ENCODE peak calls at places on chromosomes 11 and 22, in five cellular contexts. Q is cardiac muscle cell, X is lower leg skin, Y is brain microvascular endothelial cell, I is spleen. T is an unnamed sample.

GRCh38 chr22:40258463-40259046 is 80.8 kb downstream of the TNRC6B start:
- DNase-seq in Q (no peak), X (no peak), Y (peak), I (no peak), T (no peak)

GRCh38 chr11:127003260-127003981 is 2.9 kb upstream of the KIRREL3 start:
- DNase-seq in Q (peak), X (no peak), Y (no peak), I (no peak), T (peak)

GRCh38 chr11:61960532-61960931 is 6.9 kb downstream of the FTH1 start:
- DNase-seq in Q (no peak), X (peak), Y (no peak), I (peak), T (no peak)

GRCh38 chr22:37221424-37222336 is 9.4 kb upstream of the SSTR3 start:
- DNase-seq in Q (no peak), X (no peak), Y (no peak), I (peak), T (no peak)

GRCh38 chr11:113952588-113952987 is 22.3 kb upstream of the HTR3A start:
- DNase-seq in Q (no peak), X (no peak), Y (no peak), I (no peak), T (no peak)

GRCh38 chr11:79173615-79174014 is 267.2 kb downstream of the TENM4 start:
- DNase-seq in Q (peak), X (no peak), Y (peak), I (no peak), T (peak)

GRCh38 chr11:10407055-10407454 is 48.0 kb upstream of the AMPD3 start:
- DNase-seq in Q (no peak), X (peak), Y (peak), I (no peak), T (peak)

GRCh38 chr11:71452354-71453020 is 516 bp upstream of the NADSYN1 start:
- DNase-seq in Q (peak), X (no peak), Y (peak), I (peak), T (peak)

GRCh38 chr11:12274558-12275197 is 102.7 kb upstream of the PARVA start:
- DNase-seq in Q (no peak), X (no peak), Y (peak), I (no peak), T (no peak)

GRCh38 chr11:124800226-124800929 is at the start of gene MSANTD2:
- DNase-seq in Q (peak), X (peak), Y (peak), I (peak), T (peak)

GRCh38 chr11:124801014-124801413 is 808 bp upstream of the MSANTD2 start:
- DNase-seq in Q (no peak), X (no peak), Y (peak), I (no peak), T (peak)

GRCh38 chr11:124798991-124799383 is 1.2 kb downstream of the MSANTD2 start:
- DNase-seq in Q (peak), X (no peak), Y (peak), I (no peak), T (peak)

GRCh38 chr11:124799384-124800225 is 601 bp downstream of the MSANTD2 start:
- DNase-seq in Q (peak), X (peak), Y (no peak), I (peak), T (peak)

GRCh38 chr11:124801636-124802312 is 1.6 kb upstream of the MSANTD2 start:
- DNase-seq in Q (no peak), X (no peak), Y (no peak), I (no peak), T (peak)
- H3K4me3 ChIP-seq in Q (no peak), X (no peak), Y (no peak), I (no peak), T (peak)

GRCh38 chr11:133219543-133219942 is 312.8 kb downstream of the OPCML start:
- DNase-seq in Q (no peak), X (no peak), Y (no peak), I (no peak), T (no peak)
- TF ChIP-seq CTCF in Q (no peak), X (no peak), Y (no peak), I (no peak), T (no peak)

GRCh38 chr11:128299132-128299726 is 288.1 kb downstream of the ETS1 start:
- DNase-seq in Q (no peak), X (peak), Y (peak), I (no peak), T (peak)

GRCh38 chr11:128297805-128298204 is 289.6 kb downstream of the ETS1 start:
- DNase-seq in Q (no peak), X (no peak), Y (no peak), I (no peak), T (no peak)

GRCh38 chr11:128297111-128297651 is 290.2 kb downstream of the ETS1 start:
- DNase-seq in Q (no peak), X (no peak), Y (no peak), I (no peak), T (no peak)

GRCh38 chr11:128300785-128301184 is 286.6 kb downstream of the ETS1 start:
- DNase-seq in Q (no peak), X (no peak), Y (no peak), I (no peak), T (no peak)

GRCh38 chr11:128298271-128298670 is 289.1 kb downstream of the ETS1 start:
- DNase-seq in Q (no peak), X (no peak), Y (no peak), I (no peak), T (no peak)
- H3K4me3 ChIP-seq in Q (no peak), X (no peak), Y (no peak), I (no peak), T (no peak)

GRCh38 chr11:60710482-60710881 is 11.1 kb downstream of the MS4A8 start:
- DNase-seq in Q (no peak), X (no peak), Y (peak), I (no peak), T (no peak)
- TF ChIP-seq CTCF in Q (no peak), X (no peak), Y (peak), I (no peak), T (no peak)

T was measured in AG10803.